ENCODE peak calls at places on chromosome 15, in five cellular contexts. One of them, this sample, is unnamed.
A peak's percentile ranks its signal among the peaks of the same experiment; 100 is the strongest.

GRCh38 chr15:63172376-63173115 is 15.3 kb upstream of the RPS27L start:
- DNase-seq in skeletal muscle cell: no peak
- DNase-seq in dermis microvascular lymphatic vessel endothelial cell: no peak
- DNase-seq in NCI-H2107: no peak
- DNase-seq in pancreas: no peak
- DNase-seq in this sample: no peak

GRCh38 chr15:62264196-62264595 is 99.1 kb upstream of the C2CD4B start:
- DNase-seq in dermis microvascular lymphatic vessel endothelial cell: no peak
- DNase-seq in skeletal muscle cell: no peak
- DNase-seq in NCI-H2107: no peak
- DNase-seq in pancreas: no peak
- DNase-seq in this sample: no peak

GRCh38 chr15:55742498-55742926 is 440 bp downstream of the PRTG start:
- DNase-seq in pancreas: peak; percentile 69
- DNase-seq in dermis microvascular lymphatic vessel endothelial cell: peak; percentile 51
- DNase-seq in skeletal muscle cell: no peak
- DNase-seq in NCI-H2107: no peak
- DNase-seq in this sample: peak; percentile 4

GRCh38 chr15:39171944-39172368 is 408.9 kb upstream of the THBS1 start:
- DNase-seq in NCI-H2107: peak; percentile 55
- DNase-seq in dermis microvascular lymphatic vessel endothelial cell: peak; percentile 98
- DNase-seq in skeletal muscle cell: peak; percentile 96
- DNase-seq in pancreas: peak; percentile 55
- DNase-seq in this sample: peak; percentile 90

GRCh38 chr15:50552238-50552637 is 5.8 kb upstream of the USP50 start:
- DNase-seq in pancreas: no peak
- DNase-seq in skeletal muscle cell: no peak
- DNase-seq in dermis microvascular lymphatic vessel endothelial cell: no peak
- DNase-seq in NCI-H2107: no peak
- DNase-seq in this sample: no peak

GRCh38 chr15:76147906-76148553 is 88.2 kb downstream of the TMEM266 start:
- DNase-seq in dermis microvascular lymphatic vessel endothelial cell: peak; percentile 29
- DNase-seq in NCI-H2107: no peak
- DNase-seq in skeletal muscle cell: no peak
- DNase-seq in pancreas: peak; percentile 93
- DNase-seq in this sample: no peak

GRCh38 chr15:64651573-64652260 is 123.7 kb downstream of the RBPMS2 start:
- DNase-seq in pancreas: no peak
- DNase-seq in skeletal muscle cell: no peak
- DNase-seq in NCI-H2107: peak; percentile 9
- DNase-seq in dermis microvascular lymphatic vessel endothelial cell: no peak
- DNase-seq in this sample: no peak

GRCh38 chr15:57500256-57500655 is 91.4 kb upstream of the MYZAP start:
- DNase-seq in dermis microvascular lymphatic vessel endothelial cell: no peak
- DNase-seq in skeletal muscle cell: no peak
- DNase-seq in pancreas: no peak
- DNase-seq in NCI-H2107: no peak
- DNase-seq in this sample: no peak

GRCh38 chr15:41892621-41893421 is 1.0 kb downstream of the SPTBN5 start:
- DNase-seq in pancreas: peak; percentile 83
- DNase-seq in skeletal muscle cell: no peak
- DNase-seq in dermis microvascular lymphatic vessel endothelial cell: no peak
- DNase-seq in NCI-H2107: no peak
- DNase-seq in this sample: no peak

This sample was measured in HS-5.